ENCODE peak calls at places on chromosomes 6 and 20, in five cellular contexts. Y is left ventricle myocardium inferior; Z is CD4-positive, alpha-beta memory T cell; T is AG04449; E is psoas muscle. B is an unnamed sample.

GRCh38 chr20:64253443-64253842 is 2.1 kb upstream of the PCMTD2 start:
- DNase-seq in Y (no peak), Z (no peak), T (no peak), E (no peak), B (no peak)

GRCh38 chr20:47561603-47562583 is 60.2 kb downstream of the NCOA3 start:
- DNase-seq in Y (no peak), Z (no peak), T (no peak), E (no peak), B (no peak)

GRCh38 chr6:16737389-16737788 is 23.9 kb downstream of the ATXN1 start:
- DNase-seq in Y (no peak), Z (no peak), T (no peak), E (no peak), B (no peak)

GRCh38 chr20:33423141-33423834 is 20.3 kb downstream of the SNTA1 start:
- DNase-seq in Y (peak), Z (no peak), T (peak), E (peak), B (peak)

GRCh38 chr6:30749554-30750378 is 5.4 kb upstream of the IER3 start:
- DNase-seq in Y (no peak), Z (no peak), T (no peak), E (no peak), B (no peak)

GRCh38 chr6:15518057-15518456 is 144.8 kb downstream of the DTNBP1 start:
- DNase-seq in Y (no peak), Z (no peak), T (no peak), E (no peak), B (no peak)

GRCh38 chr6:45472383-45472782 is 94.6 kb upstream of the SUPT3H start:
- DNase-seq in Y (no peak), Z (no peak), T (no peak), E (no peak), B (peak)

GRCh38 chr20:64101731-64102621 is 5.4 kb downstream of the NPBWR2 start:
- DNase-seq in Y (peak), Z (no peak), T (no peak), E (peak), B (peak)

GRCh38 chr6:15776458-15776980 is 113.7 kb upstream of the DTNBP1 start:
- DNase-seq in Y (no peak), Z (no peak), T (no peak), E (no peak), B (no peak)

GRCh38 chr6:36660771-36661471 is 17.6 kb upstream of the CDKN1A start:
- DNase-seq in Y (peak), Z (no peak), T (no peak), E (peak), B (peak)

GRCh38 chr6:98877250-98877649 is 42.9 kb downstream of the POU3F2 start:
- DNase-seq in Y (no peak), Z (no peak), T (no peak), E (no peak), B (no peak)

GRCh38 chr6:37960139-37960935 is 140.8 kb downstream of the ZFAND3 start:
- DNase-seq in Y (no peak), Z (no peak), T (no peak), E (no peak), B (no peak)

GRCh38 chr6:92667843-92668242 is 751.5 kb downstream of the EPHA7 start:
- DNase-seq in Y (no peak), Z (no peak), T (no peak), E (no peak), B (no peak)

GRCh38 chr6:151254451-151255081 is 14.8 kb downstream of the AKAP12 start:
- DNase-seq in Y (no peak), Z (no peak), T (no peak), E (no peak), B (no peak)

GRCh38 chr6:149716181-149716580 is 1.7 kb downstream of the LATS1 start:
- DNase-seq in Y (no peak), Z (no peak), T (no peak), E (no peak), B (no peak)

GRCh38 chr6:155274533-155274932 is 10.7 kb downstream of the CLDN20 start:
- DNase-seq in Y (no peak), Z (no peak), T (no peak), E (no peak), B (no peak)

GRCh38 chr6:80182291-80182690 is 75.8 kb downstream of the BCKDHB start:
- DNase-seq in Y (no peak), Z (no peak), T (no peak), E (no peak), B (no peak)

GRCh38 chr6:32046450-32047083 is 8.4 kb downstream of the CYP21A2 start:
- DNase-seq in Y (peak), Z (no peak), T (no peak), E (peak), B (peak)

GRCh38 chr6:120899932-120900331 is 434.3 kb downstream of the TBC1D32 start:
- DNase-seq in Y (no peak), Z (no peak), T (no peak), E (no peak), B (no peak)

GRCh38 chr6:74479420-74479819 is 726.4 kb downstream of the COL12A1 start:
- DNase-seq in Y (no peak), Z (no peak), T (no peak), E (no peak), B (no peak)

GRCh38 chr6:35596448-35597442 is 84.0 kb upstream of the TULP1 start:
- DNase-seq in Y (no peak), Z (no peak), T (peak), E (no peak), B (no peak)

GRCh38 chr6:33426590-33427563 is 7.0 kb downstream of the SYNGAP1 start:
- DNase-seq in Y (no peak), Z (peak), T (no peak), E (no peak), B (no peak)

GRCh38 chr6:46350714-46351113 is 140.5 kb downstream of the RCAN2 start:
- DNase-seq in Y (no peak), Z (no peak), T (no peak), E (no peak), B (peak)

GRCh38 chr20:14334306-14334930 is 3.0 kb downstream of the FLRT3 start:
- DNase-seq in Y (no peak), Z (no peak), T (no peak), E (no peak), B (peak)

GRCh38 chr20:57310821-57311514 is 18.6 kb upstream of the SPO11 start:
- DNase-seq in Y (no peak), Z (no peak), T (no peak), E (no peak), B (no peak)

GRCh38 chr6:32637219-32637880 is at the start of gene HLA-DQA1:
- DNase-seq in Y (no peak), Z (no peak), T (no peak), E (no peak), B (no peak)

GRCh38 chr20:62774762-62775161 is 21.5 kb upstream of the MRGBP start:
- DNase-seq in Y (no peak), Z (no peak), T (no peak), E (no peak), B (peak)

GRCh38 chr6:107509506-107509905 is 19.6 kb downstream of the SOBP start:
- DNase-seq in Y (no peak), Z (no peak), T (peak), E (no peak), B (no peak)

GRCh38 chr20:23200914-23201313 is 114.8 kb upstream of the CD93 start:
- DNase-seq in Y (no peak), Z (no peak), T (no peak), E (peak), B (no peak)

GRCh38 chr20:39269031-39269461 is 306.9 kb downstream of the DHX35 start:
- DNase-seq in Y (peak), Z (no peak), T (no peak), E (peak), B (peak)

GRCh38 chr20:57251344-57251743 is 15.1 kb downstream of the BMP7 start:
- DNase-seq in Y (no peak), Z (no peak), T (no peak), E (no peak), B (no peak)

GRCh38 chr6:4258733-4259132 is 123.4 kb upstream of the ECI2 start:
- DNase-seq in Y (no peak), Z (no peak), T (no peak), E (no peak), B (no peak)

GRCh38 chr6:137866200-137866913 is 702 bp upstream of the TNFAIP3 start:
- DNase-seq in Y (no peak), Z (no peak), T (no peak), E (peak), B (peak)

GRCh38 chr6:135179920-135180457 is 1.1 kb upstream of the MYB start:
- DNase-seq in Y (no peak), Z (no peak), T (no peak), E (no peak), B (no peak)

GRCh38 chr6:134692008-134692407 is 257.9 kb downstream of the ALDH8A1 start:
- DNase-seq in Y (no peak), Z (no peak), T (no peak), E (no peak), B (no peak)

GRCh38 chr6:82364087-82365010 is 732 bp downstream of the TPBG start:
- DNase-seq in Y (peak), Z (peak), T (no peak), E (peak), B (peak)

GRCh38 chr6:82361631-82362030 is 2.0 kb upstream of the TPBG start:
- DNase-seq in Y (no peak), Z (no peak), T (no peak), E (no peak), B (no peak)

GRCh38 chr6:82363368-82364086 is at the start of gene TPBG:
- DNase-seq in Y (peak), Z (peak), T (no peak), E (peak), B (peak)

GRCh38 chr6:82362144-82362543 is 1.5 kb upstream of the TPBG start:
- DNase-seq in Y (no peak), Z (no peak), T (no peak), E (no peak), B (no peak)

DNA sequence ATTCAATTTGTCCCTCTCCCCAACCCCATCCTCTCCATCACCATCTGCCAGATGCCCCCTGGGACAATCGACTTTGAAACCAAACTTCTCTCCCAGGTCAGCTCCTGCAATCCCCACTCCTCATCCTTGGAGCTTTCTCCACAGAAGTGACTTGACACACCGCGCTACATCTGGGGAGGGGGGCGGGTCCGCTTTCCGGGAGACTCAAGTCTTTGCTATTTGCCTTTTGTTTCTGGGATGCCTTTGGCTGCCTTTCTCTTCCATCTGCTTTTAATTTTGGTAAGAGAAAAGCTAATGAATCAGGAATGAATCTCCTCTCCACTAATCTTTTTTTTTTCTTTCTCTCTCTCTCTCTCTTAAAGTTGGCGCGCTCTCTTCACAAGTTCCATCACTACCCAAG is 749 bp upstream of the TPBG start:
- DNase-seq in Y (no peak), Z (no peak), T (peak), E (peak), B (no peak)
- H3K4me3 ChIP-seq in Y (peak), Z (no peak), T (peak), E (peak), B (peak)

DNA sequence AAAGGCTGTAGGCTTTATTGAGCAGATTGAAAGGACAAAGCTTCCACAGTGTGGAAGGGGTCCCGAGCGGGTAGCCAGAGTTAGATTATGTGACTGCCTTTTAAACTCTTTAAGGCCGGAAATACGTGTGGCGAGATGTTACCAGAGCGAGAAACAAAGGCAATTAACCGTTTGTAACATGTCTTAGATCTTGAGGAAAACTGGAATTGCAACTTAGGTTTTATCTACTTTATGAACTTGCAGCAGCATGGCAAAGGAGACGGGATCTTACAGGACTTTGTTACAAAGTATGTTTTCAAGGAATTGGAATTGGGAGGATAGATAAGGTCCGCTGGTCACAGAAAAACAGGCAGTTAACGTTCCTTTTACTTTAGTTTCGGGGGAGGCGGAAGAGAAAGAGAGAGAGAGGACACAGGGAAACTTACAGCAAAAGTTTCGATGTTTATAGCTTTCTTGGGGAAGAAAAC is 594.7 kb upstream of the ADGRB3 start:
- DNase-seq in Y (no peak), Z (no peak), T (no peak), E (no peak), B (no peak)
- H3K4me3 ChIP-seq in Y (peak), Z (no peak), T (no peak), E (peak), B (peak)

DNA sequence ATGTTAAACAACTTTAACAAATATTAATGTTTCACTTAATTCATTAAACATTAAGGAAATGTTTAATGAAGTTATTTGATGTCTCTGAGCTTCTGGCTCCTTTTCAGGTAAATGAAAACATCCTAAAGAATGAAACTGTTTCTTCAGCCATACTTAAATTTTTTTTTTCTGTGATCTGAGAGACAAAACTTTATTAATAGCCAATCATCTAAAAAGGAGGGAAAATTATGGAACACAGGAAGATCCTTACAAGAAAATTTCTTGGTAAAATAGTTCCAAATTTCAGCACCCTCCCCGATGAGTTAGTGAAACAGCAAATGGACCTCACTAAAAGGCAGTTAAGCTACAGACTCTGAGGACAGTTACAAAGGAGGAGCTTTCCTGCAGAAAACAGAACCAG is 185.2 kb downstream of the REV3L start:
- DNase-seq in Y (no peak), Z (no peak), T (no peak), E (no peak), B (no peak)
- H3K4me3 ChIP-seq in Y (no peak), Z (no peak), T (no peak), E (no peak), B (no peak)

GRCh38 chr20:31516651-31517050 is 2.4 kb downstream of the HM13 start:
- DNase-seq in Y (no peak), Z (no peak), T (no peak), E (no peak), B (no peak)
- H3K4me3 ChIP-seq in Y (peak), Z (peak), T (peak), E (peak), B (no peak)

GRCh38 chr20:25539742-25540201 is 45.6 kb downstream of the NINL start:
- DNase-seq in Y (no peak), Z (no peak), T (no peak), E (no peak), B (no peak)

GRCh38 chr20:25537890-25538289 is 47.4 kb downstream of the NINL start:
- DNase-seq in Y (no peak), Z (no peak), T (no peak), E (no peak), B (no peak)

GRCh38 chr20:25538838-25539665 is 46.3 kb downstream of the NINL start:
- DNase-seq in Y (peak), Z (no peak), T (no peak), E (no peak), B (no peak)

GRCh38 chr20:25541676-25542075 is 43.7 kb downstream of the NINL start:
- DNase-seq in Y (no peak), Z (no peak), T (no peak), E (no peak), B (no peak)

DNA sequence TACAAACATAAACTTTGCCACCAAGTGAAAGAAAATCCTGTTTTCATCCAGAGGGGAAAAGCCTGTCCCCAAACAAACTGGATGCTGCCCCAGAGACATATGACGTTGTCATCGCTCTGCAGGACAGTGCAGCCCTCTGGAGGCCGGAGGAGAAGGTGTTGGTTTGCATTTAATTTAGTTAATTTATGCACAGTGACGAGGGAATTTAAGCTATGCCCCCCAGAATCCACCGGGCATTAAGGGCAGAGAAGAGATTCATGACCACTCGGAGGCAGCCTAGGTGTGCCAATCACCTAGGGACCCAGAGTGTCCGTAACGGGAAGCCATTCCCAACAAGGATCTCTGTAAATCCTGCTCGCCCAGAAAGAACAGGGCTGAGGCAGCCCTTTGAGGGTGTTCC is 45.1 kb downstream of the NINL start:
- DNase-seq in Y (peak), Z (no peak), T (no peak), E (no peak), B (peak)
- H3K4me3 ChIP-seq in Y (peak), Z (no peak), T (peak), E (peak), B (peak)

GRCh38 chr20:35618032-35618371 is 2.4 kb downstream of the SPAG4 start:
- DNase-seq in Y (no peak), Z (no peak), T (no peak), E (no peak), B (no peak)
- H3K4me3 ChIP-seq in Y (peak), Z (peak), T (peak), E (peak), B (peak)

DNA sequence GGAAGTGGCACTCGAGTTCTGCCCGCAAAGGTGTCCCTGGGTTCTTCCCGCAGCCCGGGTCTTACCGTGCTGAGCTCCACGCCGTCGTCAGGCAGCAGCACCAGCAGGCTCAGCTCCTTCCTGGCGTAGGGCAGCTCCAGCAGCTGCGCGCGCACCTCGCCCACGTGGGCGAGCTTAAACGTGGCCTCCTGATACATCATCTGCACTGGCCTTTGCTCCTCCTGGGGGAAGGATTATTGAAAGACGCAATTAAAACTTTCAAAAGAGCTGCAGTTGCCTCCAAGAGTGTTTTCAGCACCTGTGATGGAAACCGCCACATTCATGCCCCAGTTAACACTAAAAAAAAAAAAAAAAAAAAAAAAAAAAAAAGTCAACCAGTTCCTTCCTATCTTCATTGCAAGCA is 11.3 kb downstream of the SERPINB9 start:
- DNase-seq in Y (no peak), Z (peak), T (no peak), E (no peak), B (peak)
- H3K4me3 ChIP-seq in Y (no peak), Z (no peak), T (no peak), E (no peak), B (no peak)

DNA sequence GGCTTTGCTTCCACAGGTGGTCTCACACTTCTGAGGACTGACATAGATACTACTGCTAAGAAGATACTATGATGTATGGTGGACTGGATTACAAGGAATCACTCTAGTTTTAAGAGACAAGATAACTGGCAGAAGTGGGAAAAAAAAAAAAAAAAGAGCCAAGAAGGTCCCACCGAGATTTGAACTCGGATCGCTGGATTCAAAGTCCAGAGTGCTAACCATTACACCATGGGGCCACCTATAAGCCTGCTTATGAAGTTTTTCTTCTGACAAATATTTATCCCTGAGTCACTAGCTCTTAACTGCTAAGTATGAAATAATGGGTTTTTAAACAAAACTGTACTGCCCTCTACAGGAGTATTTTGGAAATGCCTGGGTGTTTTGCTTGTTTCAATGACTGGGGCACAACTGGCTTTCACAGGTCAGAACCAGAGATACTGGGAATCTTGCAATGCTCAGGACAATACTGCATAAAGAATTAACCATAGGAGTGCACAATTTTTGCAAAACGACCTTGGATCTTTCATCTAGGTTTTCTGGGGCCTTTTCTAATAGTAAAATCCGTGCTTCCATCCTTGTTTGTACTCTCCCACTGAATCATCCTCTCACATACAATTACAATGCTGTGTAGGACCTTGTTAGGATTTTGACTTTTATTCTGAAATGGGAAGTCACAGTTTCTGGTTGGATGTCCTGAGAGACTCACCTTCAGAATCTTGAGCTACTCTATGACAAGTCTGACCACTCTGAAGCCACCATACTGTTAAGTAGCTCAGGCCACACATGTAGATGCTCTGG is 116.3 kb downstream of the OR2B2 start:
- DNase-seq in Y (no peak), Z (peak), T (peak), E (no peak), B (no peak)
- H3K4me3 ChIP-seq in Y (no peak), Z (no peak), T (no peak), E (no peak), B (no peak)